ENCODE peak calls at places on chromosomes 5 and 9, in four cellular contexts. One of them, this sample, is unnamed.
A peak's percentile ranks its signal among the peaks of the same experiment; 100 is the strongest.

GRCh38 chr9:83483223-83483622 is 55.0 kb downstream of the FRMD3 start:
- DNase-seq in HEK293T: no peak
- DNase-seq in AG08395: no peak
- DNase-seq in CD4-positive, alpha-beta memory T cell: no peak
- DNase-seq in this sample: no peak

GRCh38 chr5:160159991-160160826 is 41.0 kb upstream of the PWWP2A start:
- DNase-seq in HEK293T: no peak
- DNase-seq in AG08395: no peak
- DNase-seq in CD4-positive, alpha-beta memory T cell: no peak
- DNase-seq in this sample: no peak

GRCh38 chr9:98215821-98216220 is 23.4 kb upstream of the CORO2A start:
- DNase-seq in HEK293T: peak; percentile 21
- DNase-seq in AG08395: peak; percentile 26
- DNase-seq in CD4-positive, alpha-beta memory T cell: no peak
- DNase-seq in this sample: no peak

GRCh38 chr5:36442352-36442751 is 140.7 kb upstream of the RANBP3L start:
- DNase-seq in HEK293T: no peak
- DNase-seq in AG08395: no peak
- DNase-seq in CD4-positive, alpha-beta memory T cell: no peak
- DNase-seq in this sample: no peak

GRCh38 chr5:14286574-14287399 is 143.6 kb downstream of the TRIO start:
- DNase-seq in HEK293T: no peak
- DNase-seq in AG08395: no peak
- DNase-seq in CD4-positive, alpha-beta memory T cell: no peak
- DNase-seq in this sample: no peak

GRCh38 chr9:123929870-123930831 is at the start of gene DENND1A:
- DNase-seq in HEK293T: peak; percentile 96
- DNase-seq in AG08395: peak; percentile 97
- DNase-seq in CD4-positive, alpha-beta memory T cell: peak; percentile 84
- DNase-seq in this sample: peak; percentile 99

GRCh38 chr9:34145165-34145564 is 18.7 kb upstream of the DCAF12 start:
- DNase-seq in HEK293T: no peak
- DNase-seq in AG08395: no peak
- DNase-seq in CD4-positive, alpha-beta memory T cell: no peak
- DNase-seq in this sample: no peak

GRCh38 chr9:27491164-27491563 is 32.9 kb upstream of the IFNK start:
- DNase-seq in HEK293T: no peak
- DNase-seq in AG08395: no peak
- DNase-seq in CD4-positive, alpha-beta memory T cell: no peak
- DNase-seq in this sample: no peak

GRCh38 chr5:73448072-73448432 is 525 bp downstream of the FOXD1 start:
- DNase-seq in HEK293T: no peak
- DNase-seq in AG08395: peak; percentile 34
- DNase-seq in CD4-positive, alpha-beta memory T cell: no peak
- DNase-seq in this sample: peak; percentile 77

GRCh38 chr9:137788561-137789294 is 88.9 kb upstream of the CACNA1B start:
- DNase-seq in HEK293T: no peak
- DNase-seq in AG08395: no peak
- DNase-seq in CD4-positive, alpha-beta memory T cell: no peak
- DNase-seq in this sample: no peak

GRCh38 chr9:98050351-98050750 is 6.2 kb upstream of the NANS start:
- DNase-seq in HEK293T: no peak
- DNase-seq in AG08395: no peak
- DNase-seq in CD4-positive, alpha-beta memory T cell: no peak
- DNase-seq in this sample: no peak

GRCh38 chr5:30831123-30831522 is 362.4 kb upstream of the CDH6 start:
- DNase-seq in HEK293T: no peak
- DNase-seq in AG08395: no peak
- DNase-seq in CD4-positive, alpha-beta memory T cell: no peak
- DNase-seq in this sample: no peak

GRCh38 chr9:96140401-96141180 is 161.4 kb downstream of the HSD17B3 start:
- DNase-seq in HEK293T: no peak
- DNase-seq in AG08395: no peak
- DNase-seq in CD4-positive, alpha-beta memory T cell: no peak
- DNase-seq in this sample: no peak

GRCh38 chr9:91073049-91073810 is 271.6 kb downstream of the SYK start:
- DNase-seq in HEK293T: no peak
- DNase-seq in AG08395: no peak
- DNase-seq in CD4-positive, alpha-beta memory T cell: no peak
- DNase-seq in this sample: no peak

GRCh38 chr5:172102913-172103629 is 85.0 kb downstream of the STK10 start:
- DNase-seq in HEK293T: no peak
- DNase-seq in AG08395: peak; percentile 96
- DNase-seq in CD4-positive, alpha-beta memory T cell: no peak
- DNase-seq in this sample: peak; percentile 95

GRCh38 chr9:78314953-78315870 is 18.3 kb downstream of the PSAT1 start:
- DNase-seq in HEK293T: no peak
- DNase-seq in AG08395: peak; percentile 77
- DNase-seq in CD4-positive, alpha-beta memory T cell: no peak
- DNase-seq in this sample: peak; percentile 86

GRCh38 chr9:109903515-109904138 is 123.6 kb downstream of the PALM2AKAP2 start:
- DNase-seq in HEK293T: peak; percentile 69
- DNase-seq in AG08395: peak; percentile 68
- DNase-seq in CD4-positive, alpha-beta memory T cell: peak; percentile 65
- DNase-seq in this sample: peak; percentile 80

GRCh38 chr9:85377751-85378289 is 363.9 kb downstream of the AGTPBP1 start:
- DNase-seq in HEK293T: peak; percentile 22
- DNase-seq in AG08395: no peak
- DNase-seq in CD4-positive, alpha-beta memory T cell: no peak
- DNase-seq in this sample: no peak

GRCh38 chr5:168920019-168920813 is 341.0 kb upstream of the PANK3 start:
- DNase-seq in HEK293T: no peak
- DNase-seq in AG08395: no peak
- DNase-seq in CD4-positive, alpha-beta memory T cell: no peak
- DNase-seq in this sample: no peak

GRCh38 chr5:139926797-139927503 is 116.1 kb downstream of the NRG2 start:
- DNase-seq in HEK293T: peak; percentile 2
- DNase-seq in AG08395: no peak
- DNase-seq in CD4-positive, alpha-beta memory T cell: no peak
- DNase-seq in this sample: peak; percentile 1

GRCh38 chr9:70420267-70421019 is 6.0 kb upstream of the KLF9 start:
- DNase-seq in HEK293T: peak; percentile 65
- DNase-seq in AG08395: peak; percentile 57
- DNase-seq in CD4-positive, alpha-beta memory T cell: no peak
- DNase-seq in this sample: peak; percentile 73